ENCODE peak calls at places on chromosome 11, in four cellular contexts. One of them, this sample, is unnamed.

GRCh38 chr11:121435796-121436511 is 16.2 kb upstream of the SORL1 start:
- DNase-seq in stomach: no peak
- DNase-seq in naive thymus-derived CD4-positive, alpha-beta T cell: no peak
- DNase-seq in tibial artery: no peak
- DNase-seq in this sample: no peak

GRCh38 chr11:47242596-47243192 is 5.9 kb downstream of the ACP2 start:
- DNase-seq in stomach: no peak
- DNase-seq in naive thymus-derived CD4-positive, alpha-beta T cell: no peak
- DNase-seq in tibial artery: no peak
- DNase-seq in this sample: no peak

GRCh38 chr11:12007769-12008737 is at the start of gene DKK3:
- DNase-seq in tibial artery: no peak
- DNase-seq in stomach: no peak
- DNase-seq in naive thymus-derived CD4-positive, alpha-beta T cell: no peak
- DNase-seq in this sample: no peak

GRCh38 chr11:16871368-16871767 is 132.9 kb downstream of the C11orf58 start:
- DNase-seq in stomach: no peak
- DNase-seq in naive thymus-derived CD4-positive, alpha-beta T cell: no peak
- DNase-seq in tibial artery: no peak
- DNase-seq in this sample: no peak

GRCh38 chr11:12735262-12735661 is 61.0 kb downstream of the TEAD1 start:
- DNase-seq in tibial artery: no peak
- DNase-seq in stomach: no peak
- DNase-seq in naive thymus-derived CD4-positive, alpha-beta T cell: no peak
- DNase-seq in this sample: no peak

GRCh38 chr11:13297917-13298356 is 20.3 kb downstream of the BMAL1 start:
- DNase-seq in naive thymus-derived CD4-positive, alpha-beta T cell: no peak
- DNase-seq in stomach: no peak
- DNase-seq in tibial artery: no peak
- DNase-seq in this sample: no peak

GRCh38 chr11:45102361-45102809 is 44.1 kb upstream of the PRDM11 start:
- DNase-seq in tibial artery: no peak
- DNase-seq in naive thymus-derived CD4-positive, alpha-beta T cell: no peak
- DNase-seq in stomach: no peak
- DNase-seq in this sample: peak

GRCh38 chr11:118067006-118067405 is 9.9 kb upstream of the TMPRSS4 start:
- DNase-seq in naive thymus-derived CD4-positive, alpha-beta T cell: no peak
- DNase-seq in stomach: no peak
- DNase-seq in tibial artery: no peak
- DNase-seq in this sample: no peak

GRCh38 chr11:1938343-1939005 is 8.7 kb upstream of the MRPL23 start:
- DNase-seq in stomach: no peak
- DNase-seq in tibial artery: no peak
- DNase-seq in naive thymus-derived CD4-positive, alpha-beta T cell: peak
- DNase-seq in this sample: peak

GRCh38 chr11:20931029-20931428 is 261.6 kb downstream of the NELL1 start:
- DNase-seq in stomach: no peak
- DNase-seq in naive thymus-derived CD4-positive, alpha-beta T cell: no peak
- DNase-seq in tibial artery: no peak
- DNase-seq in this sample: no peak

GRCh38 chr11:62452261-62452660 is 33.4 kb downstream of the SCGB1A1 start:
- DNase-seq in naive thymus-derived CD4-positive, alpha-beta T cell: no peak
- DNase-seq in stomach: no peak
- DNase-seq in tibial artery: no peak
- DNase-seq in this sample: no peak

GRCh38 chr11:17846852-17847453 is 112.4 kb downstream of the KCNC1 start:
- DNase-seq in stomach: no peak
- DNase-seq in naive thymus-derived CD4-positive, alpha-beta T cell: no peak
- DNase-seq in tibial artery: no peak
- DNase-seq in this sample: no peak

GRCh38 chr11:84541711-84542340 is 1085.3 kb downstream of the DLG2 start:
- DNase-seq in tibial artery: no peak
- DNase-seq in stomach: no peak
- DNase-seq in naive thymus-derived CD4-positive, alpha-beta T cell: no peak
- DNase-seq in this sample: no peak

GRCh38 chr11:119571311-119571710 is 148.3 kb upstream of the THY1 start:
- DNase-seq in tibial artery: no peak
- DNase-seq in naive thymus-derived CD4-positive, alpha-beta T cell: no peak
- DNase-seq in stomach: no peak
- DNase-seq in this sample: no peak

DNA sequence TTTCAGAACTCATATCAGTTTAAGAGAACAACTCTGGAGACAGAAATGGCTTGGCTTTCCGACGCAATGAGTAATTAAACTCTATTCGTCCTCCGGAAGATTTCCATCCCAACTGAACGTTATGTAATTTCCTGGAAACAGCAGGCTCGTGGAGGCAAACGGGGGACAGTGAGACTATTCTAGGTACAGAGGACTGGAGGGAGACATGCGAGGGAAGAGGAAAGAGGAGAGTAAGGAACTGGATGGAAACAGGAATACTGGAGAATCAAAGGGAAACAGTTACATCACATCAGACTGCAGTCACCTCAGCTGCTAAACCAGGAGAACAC is 28.3 kb downstream of the PPP2R1B start:
- DNase-seq in stomach: no peak
- DNase-seq in naive thymus-derived CD4-positive, alpha-beta T cell: no peak
- DNase-seq in tibial artery: peak
- DNase-seq in this sample: no peak
- H3K27ac ChIP-seq in stomach: peak
- H3K27ac ChIP-seq in naive thymus-derived CD4-positive, alpha-beta T cell: no peak
- H3K27ac ChIP-seq in tibial artery: peak
- H3K27ac ChIP-seq in this sample: peak

GRCh38 chr11:61164610-61165424 is 3.6 kb upstream of the VPS37C start:
- DNase-seq in stomach: peak
- DNase-seq in tibial artery: no peak
- DNase-seq in naive thymus-derived CD4-positive, alpha-beta T cell: no peak
- DNase-seq in this sample: no peak
- H3K27ac ChIP-seq in stomach: no peak
- H3K27ac ChIP-seq in tibial artery: no peak
- H3K27ac ChIP-seq in naive thymus-derived CD4-positive, alpha-beta T cell: no peak
- H3K27ac ChIP-seq in this sample: no peak

GRCh38 chr11:128391809-128392208 is 195.5 kb downstream of the ETS1 start:
- DNase-seq in naive thymus-derived CD4-positive, alpha-beta T cell: no peak
- DNase-seq in stomach: no peak
- DNase-seq in tibial artery: no peak
- DNase-seq in this sample: no peak
- H3K27ac ChIP-seq in naive thymus-derived CD4-positive, alpha-beta T cell: no peak
- H3K27ac ChIP-seq in stomach: no peak
- H3K27ac ChIP-seq in tibial artery: no peak
- H3K27ac ChIP-seq in this sample: no peak

GRCh38 chr11:10902301-10902700 is 44.4 kb upstream of the ZBED5 start:
- DNase-seq in naive thymus-derived CD4-positive, alpha-beta T cell: no peak
- DNase-seq in stomach: no peak
- DNase-seq in tibial artery: no peak
- DNase-seq in this sample: no peak
- H3K27ac ChIP-seq in naive thymus-derived CD4-positive, alpha-beta T cell: no peak
- H3K27ac ChIP-seq in stomach: no peak
- H3K27ac ChIP-seq in tibial artery: peak
- H3K27ac ChIP-seq in this sample: peak

GRCh38 chr11:58880625-58881024 is 36.1 kb upstream of the GLYATL2 start:
- DNase-seq in naive thymus-derived CD4-positive, alpha-beta T cell: no peak
- DNase-seq in stomach: no peak
- DNase-seq in tibial artery: no peak
- DNase-seq in this sample: no peak

DNA sequence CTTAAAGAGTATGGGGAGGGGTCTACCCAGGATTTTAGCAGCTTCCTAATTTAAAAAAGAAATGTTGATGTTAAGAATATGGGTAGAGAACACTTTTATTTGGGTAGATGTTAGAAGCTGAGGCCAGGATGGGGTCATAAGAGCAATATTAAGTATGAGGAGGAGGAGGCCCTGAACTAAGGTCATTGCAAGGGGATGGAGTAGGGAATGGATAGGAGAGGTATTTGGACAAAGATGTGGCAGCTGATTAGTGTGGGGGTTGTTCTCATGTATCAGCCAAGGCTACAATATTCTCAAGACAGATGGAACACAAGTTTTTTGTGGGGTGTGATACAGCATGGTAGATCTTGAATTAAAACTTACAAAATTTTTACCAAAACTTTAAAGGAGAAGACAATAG is 35.7 kb upstream of the GLYATL2 start:
- DNase-seq in stomach: no peak
- DNase-seq in naive thymus-derived CD4-positive, alpha-beta T cell: no peak
- DNase-seq in tibial artery: no peak
- DNase-seq in this sample: no peak
- H3K27ac ChIP-seq in stomach: no peak
- H3K27ac ChIP-seq in naive thymus-derived CD4-positive, alpha-beta T cell: no peak
- H3K27ac ChIP-seq in tibial artery: no peak
- H3K27ac ChIP-seq in this sample: no peak

DNA sequence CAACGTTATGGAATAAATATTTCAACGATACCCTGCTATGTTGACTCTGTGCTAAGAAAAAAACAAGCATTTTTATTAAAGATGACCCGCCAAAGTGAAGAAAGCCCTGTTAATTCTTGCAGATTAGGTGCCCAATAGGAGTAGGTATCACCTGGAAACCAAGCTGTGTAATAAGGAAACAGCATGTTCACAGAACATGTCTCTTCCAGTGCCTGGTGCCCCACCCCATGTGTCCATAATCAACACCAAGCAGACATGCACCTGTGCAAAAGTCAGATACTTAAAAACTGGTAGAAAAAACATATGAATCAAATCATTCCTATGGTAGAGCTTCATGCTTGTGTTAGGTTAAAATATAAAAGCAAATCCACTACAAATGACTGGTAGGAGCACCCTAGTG is 327.1 kb downstream of the SHANK2 start:
- DNase-seq in stomach: no peak
- DNase-seq in tibial artery: no peak
- DNase-seq in naive thymus-derived CD4-positive, alpha-beta T cell: no peak
- DNase-seq in this sample: no peak
- H3K27ac ChIP-seq in stomach: no peak
- H3K27ac ChIP-seq in tibial artery: no peak
- H3K27ac ChIP-seq in naive thymus-derived CD4-positive, alpha-beta T cell: no peak
- H3K27ac ChIP-seq in this sample: no peak

GRCh38 chr11:129992161-129992944 is 10.3 kb downstream of the PRDM10 start:
- DNase-seq in naive thymus-derived CD4-positive, alpha-beta T cell: no peak
- DNase-seq in tibial artery: no peak
- DNase-seq in stomach: peak
- DNase-seq in this sample: no peak
- H3K27ac ChIP-seq in naive thymus-derived CD4-positive, alpha-beta T cell: no peak
- H3K27ac ChIP-seq in tibial artery: no peak
- H3K27ac ChIP-seq in stomach: no peak
- H3K27ac ChIP-seq in this sample: no peak

GRCh38 chr11:3020011-3020410 is 27.9 kb upstream of the NAP1L4 start:
- DNase-seq in naive thymus-derived CD4-positive, alpha-beta T cell: no peak
- DNase-seq in tibial artery: no peak
- DNase-seq in stomach: no peak
- DNase-seq in this sample: no peak
- H3K27ac ChIP-seq in naive thymus-derived CD4-positive, alpha-beta T cell: no peak
- H3K27ac ChIP-seq in tibial artery: no peak
- H3K27ac ChIP-seq in stomach: no peak
- H3K27ac ChIP-seq in this sample: no peak

GRCh38 chr11:67163006-67163405 is 43.9 kb downstream of the KDM2A start:
- DNase-seq in stomach: no peak
- DNase-seq in naive thymus-derived CD4-positive, alpha-beta T cell: no peak
- DNase-seq in tibial artery: no peak
- DNase-seq in this sample: no peak

GRCh38 chr11:67160872-67161783 is 42.1 kb downstream of the KDM2A start:
- DNase-seq in tibial artery: no peak
- DNase-seq in naive thymus-derived CD4-positive, alpha-beta T cell: no peak
- DNase-seq in stomach: no peak
- DNase-seq in this sample: no peak

GRCh38 chr11:67158241-67158640 is 39.2 kb downstream of the KDM2A start:
- DNase-seq in naive thymus-derived CD4-positive, alpha-beta T cell: no peak
- DNase-seq in stomach: no peak
- DNase-seq in tibial artery: no peak
- DNase-seq in this sample: no peak

GRCh38 chr11:67157691-67158090 is 38.6 kb downstream of the KDM2A start:
- DNase-seq in naive thymus-derived CD4-positive, alpha-beta T cell: no peak
- DNase-seq in stomach: no peak
- DNase-seq in tibial artery: no peak
- DNase-seq in this sample: no peak

DNA sequence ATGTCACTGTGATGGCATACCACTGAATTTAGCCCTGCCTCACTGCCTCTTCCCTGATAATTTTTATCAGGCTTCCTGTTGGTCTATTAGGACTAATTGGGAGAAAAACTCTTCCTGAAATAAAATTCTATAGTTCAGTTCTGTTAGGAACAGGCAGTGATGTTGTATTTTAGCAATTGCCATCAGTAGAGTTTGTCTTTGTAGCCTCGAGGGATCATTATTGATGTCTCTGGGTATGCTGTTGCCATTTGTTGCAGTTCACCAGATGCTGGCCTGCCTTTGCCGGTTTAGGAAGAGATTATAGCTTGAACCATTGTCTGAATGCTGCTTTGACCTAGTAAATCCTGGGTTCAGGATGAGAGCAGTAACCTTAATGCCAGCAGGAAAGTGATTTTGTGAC is 41.0 kb downstream of the KDM2A start:
- DNase-seq in tibial artery: no peak
- DNase-seq in naive thymus-derived CD4-positive, alpha-beta T cell: no peak
- DNase-seq in stomach: no peak
- DNase-seq in this sample: no peak
- H3K27ac ChIP-seq in tibial artery: no peak
- H3K27ac ChIP-seq in naive thymus-derived CD4-positive, alpha-beta T cell: no peak
- H3K27ac ChIP-seq in stomach: no peak
- H3K27ac ChIP-seq in this sample: no peak

This sample was measured in ascending aorta.